ENCODE peak calls at places on chromosomes 3 and 15, in nine cellular contexts. One of them, this sample, is unnamed.

GRCh38 chr15:29857196-29857595 is 34.9 kb upstream of the TJP1 start:
- DNase-seq in dorsolateral prefrontal cortex: no peak
- DNase-seq in left ventricle myocardium inferior: no peak
- DNase-seq in CD8-positive, alpha-beta T cell: no peak
- DNase-seq in foreskin keratinocyte: no peak
- DNase-seq in GM23248: no peak
- DNase-seq in PC-3: peak; percentile 51
- DNase-seq in heart left ventricle: no peak
- DNase-seq in RWPE1: no peak
- DNase-seq in this sample: no peak

GRCh38 chr3:177201707-177202397 is 4.6 kb upstream of the TBL1XR1 start:
- DNase-seq in RWPE1: peak; percentile 74
- DNase-seq in CD8-positive, alpha-beta T cell: peak; percentile 44
- DNase-seq in PC-3: peak; percentile 66
- DNase-seq in heart left ventricle: no peak
- DNase-seq in foreskin keratinocyte: peak; percentile 93
- DNase-seq in dorsolateral prefrontal cortex: no peak
- DNase-seq in left ventricle myocardium inferior: no peak
- DNase-seq in GM23248: no peak
- DNase-seq in this sample: no peak

GRCh38 chr3:72591522-72592421 is 256.5 kb downstream of the SHQ1 start:
- DNase-seq in left ventricle myocardium inferior: peak; percentile 20
- DNase-seq in dorsolateral prefrontal cortex: no peak
- DNase-seq in RWPE1: peak; percentile 58
- DNase-seq in GM23248: peak; percentile 95
- DNase-seq in foreskin keratinocyte: peak; percentile 17
- DNase-seq in PC-3: peak; percentile 88
- DNase-seq in CD8-positive, alpha-beta T cell: no peak
- DNase-seq in heart left ventricle: peak; percentile 33
- DNase-seq in this sample: peak; percentile 80

GRCh38 chr3:185270262-185270955 is 16.6 kb upstream of the EHHADH start:
- DNase-seq in foreskin keratinocyte: no peak
- DNase-seq in CD8-positive, alpha-beta T cell: no peak
- DNase-seq in RWPE1: peak; percentile 34
- DNase-seq in PC-3: peak; percentile 22
- DNase-seq in dorsolateral prefrontal cortex: no peak
- DNase-seq in GM23248: peak; percentile 54
- DNase-seq in left ventricle myocardium inferior: no peak
- DNase-seq in heart left ventricle: no peak
- DNase-seq in this sample: peak; percentile 84

GRCh38 chr3:29384640-29385039 is 103.8 kb downstream of the RBMS3 start:
- DNase-seq in dorsolateral prefrontal cortex: no peak
- DNase-seq in GM23248: peak; percentile 83
- DNase-seq in foreskin keratinocyte: no peak
- DNase-seq in CD8-positive, alpha-beta T cell: no peak
- DNase-seq in left ventricle myocardium inferior: peak; percentile 22
- DNase-seq in heart left ventricle: peak; percentile 34
- DNase-seq in PC-3: no peak
- DNase-seq in RWPE1: no peak
- DNase-seq in this sample: peak; percentile 44

GRCh38 chr3:24240306-24240705 is 254.3 kb downstream of the THRB start:
- DNase-seq in dorsolateral prefrontal cortex: no peak
- DNase-seq in RWPE1: no peak
- DNase-seq in left ventricle myocardium inferior: no peak
- DNase-seq in PC-3: no peak
- DNase-seq in CD8-positive, alpha-beta T cell: no peak
- DNase-seq in GM23248: no peak
- DNase-seq in foreskin keratinocyte: no peak
- DNase-seq in heart left ventricle: no peak
- DNase-seq in this sample: no peak

GRCh38 chr3:140571836-140572235 is 106.0 kb upstream of the TRIM42 start:
- DNase-seq in heart left ventricle: no peak
- DNase-seq in dorsolateral prefrontal cortex: no peak
- DNase-seq in foreskin keratinocyte: no peak
- DNase-seq in CD8-positive, alpha-beta T cell: no peak
- DNase-seq in RWPE1: no peak
- DNase-seq in PC-3: no peak
- DNase-seq in left ventricle myocardium inferior: peak; percentile 46
- DNase-seq in GM23248: no peak
- DNase-seq in this sample: no peak

GRCh38 chr3:126347543-126348161 is 9.6 kb downstream of the KLF15 start:
- DNase-seq in heart left ventricle: no peak
- DNase-seq in RWPE1: no peak
- DNase-seq in foreskin keratinocyte: no peak
- DNase-seq in CD8-positive, alpha-beta T cell: no peak
- DNase-seq in left ventricle myocardium inferior: no peak
- DNase-seq in dorsolateral prefrontal cortex: peak; percentile 35
- DNase-seq in PC-3: no peak
- DNase-seq in GM23248: no peak
- DNase-seq in this sample: peak; percentile 43

GRCh38 chr15:91936182-91936775 is 82.8 kb downstream of the SLCO3A1 start:
- DNase-seq in CD8-positive, alpha-beta T cell: no peak
- DNase-seq in foreskin keratinocyte: no peak
- DNase-seq in dorsolateral prefrontal cortex: no peak
- DNase-seq in GM23248: no peak
- DNase-seq in RWPE1: no peak
- DNase-seq in PC-3: no peak
- DNase-seq in left ventricle myocardium inferior: no peak
- DNase-seq in heart left ventricle: no peak
- DNase-seq in this sample: no peak
- H3K27ac ChIP-seq in CD8-positive, alpha-beta T cell: no peak overlapping the region
- H3K27ac ChIP-seq in foreskin keratinocyte: no peak overlapping the region
- H3K27ac ChIP-seq in dorsolateral prefrontal cortex: no peak overlapping the region
- H3K27ac ChIP-seq in GM23248: no peak overlapping the region
- H3K27ac ChIP-seq in RWPE1: no peak overlapping the region
- H3K27ac ChIP-seq in PC-3: no peak overlapping the region
- H3K27ac ChIP-seq in left ventricle myocardium inferior: no peak overlapping the region
- H3K27ac ChIP-seq in heart left ventricle: no peak overlapping the region
- H3K27ac ChIP-seq in this sample: no peak overlapping the region

GRCh38 chr3:156689589-156689988 is 15.2 kb downstream of the TIPARP start:
- DNase-seq in dorsolateral prefrontal cortex: no peak
- DNase-seq in PC-3: no peak
- DNase-seq in CD8-positive, alpha-beta T cell: no peak
- DNase-seq in foreskin keratinocyte: no peak
- DNase-seq in heart left ventricle: no peak
- DNase-seq in left ventricle myocardium inferior: no peak
- DNase-seq in RWPE1: no peak
- DNase-seq in GM23248: no peak
- DNase-seq in this sample: no peak

GRCh38 chr3:156691920-156692319 is 17.5 kb downstream of the TIPARP start:
- DNase-seq in heart left ventricle: no peak
- DNase-seq in PC-3: peak; percentile 67
- DNase-seq in foreskin keratinocyte: no peak
- DNase-seq in CD8-positive, alpha-beta T cell: no peak
- DNase-seq in left ventricle myocardium inferior: no peak
- DNase-seq in GM23248: peak; percentile 82
- DNase-seq in RWPE1: no peak
- DNase-seq in dorsolateral prefrontal cortex: no peak
- DNase-seq in this sample: no peak

GRCh38 chr3:156694536-156694935 is 20.1 kb downstream of the TIPARP start:
- DNase-seq in GM23248: peak; percentile 56
- DNase-seq in RWPE1: no peak
- DNase-seq in foreskin keratinocyte: no peak
- DNase-seq in CD8-positive, alpha-beta T cell: no peak
- DNase-seq in heart left ventricle: no peak
- DNase-seq in left ventricle myocardium inferior: no peak
- DNase-seq in PC-3: peak; percentile 63
- DNase-seq in dorsolateral prefrontal cortex: no peak
- DNase-seq in this sample: no peak

GRCh38 chr3:156688849-156689452 is 14.6 kb downstream of the TIPARP start:
- DNase-seq in PC-3: no peak
- DNase-seq in left ventricle myocardium inferior: no peak
- DNase-seq in heart left ventricle: no peak
- DNase-seq in GM23248: no peak
- DNase-seq in RWPE1: no peak
- DNase-seq in CD8-positive, alpha-beta T cell: no peak
- DNase-seq in dorsolateral prefrontal cortex: no peak
- DNase-seq in foreskin keratinocyte: no peak
- DNase-seq in this sample: no peak

GRCh38 chr3:156693166-156693565 is 18.8 kb downstream of the TIPARP start:
- DNase-seq in foreskin keratinocyte: no peak
- DNase-seq in heart left ventricle: no peak
- DNase-seq in RWPE1: no peak
- DNase-seq in PC-3: peak; percentile 62
- DNase-seq in CD8-positive, alpha-beta T cell: no peak
- DNase-seq in left ventricle myocardium inferior: no peak
- DNase-seq in dorsolateral prefrontal cortex: no peak
- DNase-seq in GM23248: peak; percentile 80
- DNase-seq in this sample: no peak
- H3K27ac ChIP-seq in foreskin keratinocyte: peak overlapping the region; percentile 7
- H3K27ac ChIP-seq in heart left ventricle: no peak overlapping the region
- H3K27ac ChIP-seq in RWPE1: no peak overlapping the region
- H3K27ac ChIP-seq in PC-3: peak overlapping the region; percentile 61
- H3K27ac ChIP-seq in CD8-positive, alpha-beta T cell: no peak overlapping the region
- H3K27ac ChIP-seq in left ventricle myocardium inferior: no peak overlapping the region
- H3K27ac ChIP-seq in dorsolateral prefrontal cortex: no peak overlapping the region
- H3K27ac ChIP-seq in GM23248: peak overlapping the region; percentile 74
- H3K27ac ChIP-seq in this sample: no peak overlapping the region

GRCh38 chr3:48695113-48695753 is 9.5 kb upstream of the NCKIPSD start:
- DNase-seq in RWPE1: peak; percentile 43
- DNase-seq in heart left ventricle: peak; percentile 69
- DNase-seq in dorsolateral prefrontal cortex: no peak
- DNase-seq in left ventricle myocardium inferior: peak; percentile 71
- DNase-seq in foreskin keratinocyte: no peak
- DNase-seq in CD8-positive, alpha-beta T cell: no peak
- DNase-seq in GM23248: peak; percentile 92
- DNase-seq in PC-3: no peak
- DNase-seq in this sample: peak; percentile 91
- H3K27ac ChIP-seq in RWPE1: peak overlapping the region; percentile 96
- H3K27ac ChIP-seq in heart left ventricle: peak overlapping the region; percentile 85
- H3K27ac ChIP-seq in dorsolateral prefrontal cortex: peak overlapping the region; percentile 73
- H3K27ac ChIP-seq in left ventricle myocardium inferior: peak overlapping the region; percentile 89
- H3K27ac ChIP-seq in foreskin keratinocyte: peak overlapping the region; percentile 47
- H3K27ac ChIP-seq in CD8-positive, alpha-beta T cell: no peak overlapping the region
- H3K27ac ChIP-seq in GM23248: peak overlapping the region; percentile 97
- H3K27ac ChIP-seq in PC-3: peak overlapping the region; percentile 6
- H3K27ac ChIP-seq in this sample: peak overlapping the region; percentile 93

GRCh38 chr15:36392666-36393266 is 186.7 kb upstream of the CDIN1 start:
- DNase-seq in GM23248: no peak
- DNase-seq in dorsolateral prefrontal cortex: no peak
- DNase-seq in heart left ventricle: no peak
- DNase-seq in left ventricle myocardium inferior: no peak
- DNase-seq in foreskin keratinocyte: peak; percentile 77
- DNase-seq in PC-3: peak; percentile 19
- DNase-seq in CD8-positive, alpha-beta T cell: no peak
- DNase-seq in RWPE1: peak; percentile 44
- DNase-seq in this sample: no peak
- H3K27ac ChIP-seq in GM23248: no peak overlapping the region
- H3K27ac ChIP-seq in dorsolateral prefrontal cortex: no peak overlapping the region
- H3K27ac ChIP-seq in heart left ventricle: no peak overlapping the region
- H3K27ac ChIP-seq in left ventricle myocardium inferior: no peak overlapping the region
- H3K27ac ChIP-seq in foreskin keratinocyte: peak overlapping the region; percentile 50
- H3K27ac ChIP-seq in PC-3: no peak overlapping the region
- H3K27ac ChIP-seq in CD8-positive, alpha-beta T cell: no peak overlapping the region
- H3K27ac ChIP-seq in RWPE1: no peak overlapping the region
- H3K27ac ChIP-seq in this sample: no peak overlapping the region

GRCh38 chr15:64101018-64101417 is 5.2 kb downstream of the SNX1 start:
- DNase-seq in RWPE1: no peak
- DNase-seq in CD8-positive, alpha-beta T cell: no peak
- DNase-seq in heart left ventricle: no peak
- DNase-seq in left ventricle myocardium inferior: no peak
- DNase-seq in PC-3: no peak
- DNase-seq in GM23248: no peak
- DNase-seq in foreskin keratinocyte: no peak
- DNase-seq in dorsolateral prefrontal cortex: no peak
- DNase-seq in this sample: no peak
- H3K27ac ChIP-seq in RWPE1: no peak overlapping the region
- H3K27ac ChIP-seq in CD8-positive, alpha-beta T cell: no peak overlapping the region
- H3K27ac ChIP-seq in heart left ventricle: no peak overlapping the region
- H3K27ac ChIP-seq in left ventricle myocardium inferior: peak overlapping the region; percentile 16
- H3K27ac ChIP-seq in PC-3: no peak overlapping the region
- H3K27ac ChIP-seq in GM23248: no peak overlapping the region
- H3K27ac ChIP-seq in foreskin keratinocyte: no peak overlapping the region
- H3K27ac ChIP-seq in dorsolateral prefrontal cortex: no peak overlapping the region
- H3K27ac ChIP-seq in this sample: no peak overlapping the region

GRCh38 chr3:171965088-171965712 is 74.2 kb upstream of the FNDC3B start:
- DNase-seq in heart left ventricle: no peak
- DNase-seq in PC-3: no peak
- DNase-seq in RWPE1: no peak
- DNase-seq in CD8-positive, alpha-beta T cell: no peak
- DNase-seq in foreskin keratinocyte: no peak
- DNase-seq in GM23248: no peak
- DNase-seq in left ventricle myocardium inferior: no peak
- DNase-seq in dorsolateral prefrontal cortex: no peak
- DNase-seq in this sample: no peak
- H3K27ac ChIP-seq in heart left ventricle: no peak overlapping the region
- H3K27ac ChIP-seq in PC-3: no peak overlapping the region
- H3K27ac ChIP-seq in RWPE1: no peak overlapping the region
- H3K27ac ChIP-seq in CD8-positive, alpha-beta T cell: no peak overlapping the region
- H3K27ac ChIP-seq in foreskin keratinocyte: no peak overlapping the region
- H3K27ac ChIP-seq in GM23248: no peak overlapping the region
- H3K27ac ChIP-seq in left ventricle myocardium inferior: no peak overlapping the region
- H3K27ac ChIP-seq in dorsolateral prefrontal cortex: no peak overlapping the region
- H3K27ac ChIP-seq in this sample: no peak overlapping the region

DNA sequence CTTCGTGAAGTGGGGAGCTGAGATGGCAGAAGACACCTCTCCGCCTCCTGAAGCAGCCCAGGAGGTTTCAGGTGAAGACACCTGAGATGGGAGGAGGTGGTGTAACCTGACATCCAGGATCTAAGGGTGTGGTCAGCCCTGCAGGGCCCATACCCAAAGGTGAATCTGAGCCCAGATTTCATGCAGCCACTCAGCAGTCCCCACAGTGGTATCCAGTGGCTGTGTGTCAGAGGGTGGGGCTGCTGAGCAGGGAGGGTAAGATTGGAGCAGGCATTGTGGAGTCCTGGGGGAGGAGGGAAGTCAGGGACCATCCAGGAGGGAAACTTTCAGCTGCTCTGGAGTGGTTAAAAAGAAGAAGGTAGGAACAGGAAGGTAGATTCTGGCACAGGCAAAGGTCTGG is 46.0 kb upstream of the SMAD6 start:
- DNase-seq in heart left ventricle: no peak
- DNase-seq in PC-3: peak; percentile 73
- DNase-seq in RWPE1: peak; percentile 34
- DNase-seq in foreskin keratinocyte: no peak
- DNase-seq in CD8-positive, alpha-beta T cell: no peak
- DNase-seq in left ventricle myocardium inferior: no peak
- DNase-seq in dorsolateral prefrontal cortex: no peak
- DNase-seq in GM23248: no peak
- DNase-seq in this sample: no peak
- H3K27ac ChIP-seq in heart left ventricle: peak overlapping the region; percentile 32
- H3K27ac ChIP-seq in PC-3: peak overlapping the region; percentile 19
- H3K27ac ChIP-seq in RWPE1: no peak overlapping the region
- H3K27ac ChIP-seq in foreskin keratinocyte: no peak overlapping the region
- H3K27ac ChIP-seq in CD8-positive, alpha-beta T cell: no peak overlapping the region
- H3K27ac ChIP-seq in left ventricle myocardium inferior: peak overlapping the region; percentile 75
- H3K27ac ChIP-seq in dorsolateral prefrontal cortex: no peak overlapping the region
- H3K27ac ChIP-seq in GM23248: no peak overlapping the region
- H3K27ac ChIP-seq in this sample: no peak overlapping the region

GRCh38 chr3:128650096-128651050 is at the start of gene RPN1:
- DNase-seq in heart left ventricle: peak; percentile 98
- DNase-seq in RWPE1: peak; percentile 91
- DNase-seq in foreskin keratinocyte: peak; percentile 68
- DNase-seq in PC-3: peak; percentile 86
- DNase-seq in left ventricle myocardium inferior: peak; percentile 97
- DNase-seq in GM23248: peak; percentile 98
- DNase-seq in CD8-positive, alpha-beta T cell: peak; percentile 90
- DNase-seq in dorsolateral prefrontal cortex: peak; percentile 93
- DNase-seq in this sample: peak; percentile 98
- H3K27ac ChIP-seq in heart left ventricle: peak within 1 kb of the TSS; percentile 99
- H3K27ac ChIP-seq in RWPE1: peak within 1 kb of the TSS; percentile 90
- H3K27ac ChIP-seq in foreskin keratinocyte: peak within 1 kb of the TSS; percentile 95
- H3K27ac ChIP-seq in PC-3: peak within 1 kb of the TSS; percentile 68
- H3K27ac ChIP-seq in left ventricle myocardium inferior: peak within 1 kb of the TSS; percentile 96
- H3K27ac ChIP-seq in GM23248: peak within 1 kb of the TSS; percentile 93
- H3K27ac ChIP-seq in CD8-positive, alpha-beta T cell: peak within 1 kb of the TSS; percentile 95
- H3K27ac ChIP-seq in dorsolateral prefrontal cortex: peak within 1 kb of the TSS; percentile 82
- H3K27ac ChIP-seq in this sample: peak within 1 kb of the TSS; percentile 87

This sample was measured in endodermal cell.